ENCODE peak calls at places on chromosomes 7 and 10, in six cellular contexts. A is gastrocnemius medialis, R is astrocyte of the cerebellum, H is BJ, L is psoas muscle, F is fibroblast of lung. N is an unnamed sample.
A peak's percentile ranks its signal among the peaks of the same experiment; 100 is the strongest.

GRCh38 chr7:44275829-44276570 is 49.4 kb downstream of the CAMK2B start:
- DNase-seq in L (peak; percentile 37), R (no peak), H (no peak), F (no peak), A (no peak), N (no peak)

GRCh38 chr7:1889556-1890181 is 219.6 kb downstream of the ELFN1 start:
- DNase-seq in L (no peak), F (peak; percentile 67), H (no peak), R (peak; percentile 57), A (no peak), N (no peak)

GRCh38 chr7:83579740-83580139 is 69.2 kb downstream of the SEMA3E start:
- DNase-seq in R (peak; percentile 11), L (no peak), H (no peak), F (peak; percentile 60), A (no peak), N (no peak)

GRCh38 chr7:45583296-45583695 is 9.1 kb downstream of the ADCY1 start:
- DNase-seq in H (no peak), A (no peak), R (no peak), L (no peak), F (no peak), N (no peak)

GRCh38 chr7:27860800-27861199 is 120.8 kb downstream of the TAX1BP1 start:
- DNase-seq in L (no peak), A (no peak), F (no peak), H (no peak), R (no peak), N (no peak)

GRCh38 chr10:46516660-46517416 is 39.6 kb downstream of the GPRIN2 start:
- DNase-seq in H (peak; percentile 78), R (peak; percentile 48), A (no peak), L (peak; percentile 39), F (peak; percentile 81), N (peak; percentile 56)

GRCh38 chr10:59536151-59536550 is 173.5 kb downstream of the SLC16A9 start:
- DNase-seq in R (peak; percentile 56), H (peak; percentile 7), A (no peak), L (no peak), F (peak; percentile 95), N (peak; percentile 75)

GRCh38 chr10:34628174-34628802 is 186.8 kb downstream of the PARD3 start:
- DNase-seq in L (peak; percentile 67), A (peak; percentile 20), F (peak; percentile 58), R (no peak), H (no peak), N (no peak)

GRCh38 chr7:131122394-131122793 is 205.3 kb upstream of the MKLN1 start:
- DNase-seq in A (no peak), H (no peak), R (no peak), L (no peak), F (no peak), N (no peak)

GRCh38 chr7:121204537-121204936 is 124.3 kb upstream of the WNT16 start:
- DNase-seq in H (peak; percentile 64), F (peak; percentile 40), L (peak; percentile 48), R (peak; percentile 9), A (no peak), N (peak; percentile 63)

GRCh38 chr7:1902231-1902855 is 232.3 kb downstream of the ELFN1 start:
- DNase-seq in F (no peak), H (no peak), A (no peak), L (peak; percentile 40), R (no peak), N (no peak)

GRCh38 chr10:63114031-63114814 is 18.9 kb upstream of the NRBF2 start:
- DNase-seq in R (peak; percentile 55), F (peak; percentile 97), L (peak; percentile 84), H (peak; percentile 70), A (peak; percentile 69), N (no peak)

GRCh38 chr7:136441835-136442234 is 426.6 kb upstream of the CHRM2 start:
- DNase-seq in F (no peak), R (no peak), H (no peak), L (no peak), A (no peak), N (no peak)

GRCh38 chr7:30321089-30321991 is 36.9 kb downstream of the ZNRF2 start:
- DNase-seq in A (no peak), H (no peak), L (no peak), F (peak; percentile 45), R (no peak), N (no peak)

GRCh38 chr7:134174797-134175261 is 47.7 kb downstream of the LRGUK start:
- DNase-seq in F (peak; percentile 87), L (no peak), A (no peak), H (peak; percentile 55), R (peak; percentile 40), N (peak; percentile 69)

GRCh38 chr7:5139998-5140397 is 50.0 kb upstream of the WIPI2 start:
- DNase-seq in A (no peak), H (no peak), F (peak; percentile 11), L (no peak), R (no peak), N (no peak)

GRCh38 chr7:141700848-141701371 is 1.1 kb downstream of the DENND11 start:
- DNase-seq in L (no peak), H (no peak), R (no peak), A (no peak), F (no peak), N (no peak)

GRCh38 chr7:26101471-26102151 is 50.4 kb upstream of the NFE2L3 start:
- DNase-seq in H (no peak), R (no peak), F (no peak), L (peak; percentile 65), A (peak; percentile 11), N (no peak)

GRCh38 chr7:109246330-109247077 is 676.8 kb downstream of the DNAJB9 start:
- DNase-seq in A (no peak), R (peak; percentile 51), H (peak; percentile 32), F (peak; percentile 4), L (no peak), N (peak; percentile 78)

GRCh38 chr10:126917975-126918908 is 13.0 kb downstream of the DOCK1 start:
- DNase-seq in H (no peak), L (no peak), R (no peak), F (no peak), A (no peak), N (no peak)

GRCh38 chr7:113824117-113824823 is 94.5 kb downstream of the PPP1R3A start:
- DNase-seq in L (no peak), H (no peak), F (no peak), R (no peak), A (peak; percentile 3), N (no peak)

GRCh38 chr10:110357252-110357780 is 52.6 kb upstream of the SMNDC1 start:
- DNase-seq in R (peak; percentile 80), L (no peak), H (peak; percentile 78), F (peak; percentile 97), A (no peak), N (peak; percentile 56)

GRCh38 chr10:78860260-78860914 is 208.4 kb upstream of the ZMIZ1 start:
- DNase-seq in F (no peak), A (no peak), H (no peak), L (no peak), R (no peak), N (no peak)

GRCh38 chr7:99383203-99383602 is 8.7 kb downstream of the ARPC1B start:
- DNase-seq in R (no peak), A (no peak), L (no peak), H (no peak), F (no peak), N (no peak)

GRCh38 chr7:99380823-99381663 is 6.5 kb downstream of the ARPC1B start:
- DNase-seq in F (no peak), H (no peak), A (no peak), L (no peak), R (no peak), N (no peak)

GRCh38 chr7:99380032-99380822 is 5.7 kb downstream of the ARPC1B start:
- DNase-seq in L (no peak), H (no peak), R (no peak), F (peak; percentile 25), A (no peak), N (no peak)

GRCh38 chr7:99383791-99384370 is 9.4 kb downstream of the ARPC1B start:
- DNase-seq in A (no peak), L (no peak), R (no peak), H (no peak), F (no peak), N (no peak)

DNA sequence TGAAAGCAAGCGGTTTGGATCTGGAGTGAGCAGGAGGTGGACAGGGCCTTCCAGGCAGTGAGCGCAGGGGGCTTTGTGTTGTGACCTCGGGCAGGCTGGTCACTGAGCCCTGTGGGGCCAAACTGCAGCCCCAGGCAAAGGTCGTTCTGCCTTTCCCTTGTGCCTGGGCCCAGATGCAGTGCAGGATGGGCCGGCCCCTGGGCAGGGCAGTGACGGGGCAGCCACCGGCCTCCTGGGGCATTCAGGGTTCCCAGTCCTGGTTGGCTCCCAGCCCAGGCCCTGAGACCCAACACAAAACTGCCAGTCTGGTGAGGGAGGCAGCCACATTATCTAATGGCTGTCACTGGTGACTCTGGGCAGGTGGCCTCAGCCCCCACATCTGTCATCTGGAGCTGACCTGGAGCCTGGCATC is 7.1 kb downstream of the ARPC1B start:
- DNase-seq in A (no peak), F (no peak), L (no peak), R (no peak), H (no peak), N (no peak)
- H3K4me3 ChIP-seq in A (no peak overlapping the region), F (no peak overlapping the region), L (no peak overlapping the region), R (no peak overlapping the region), H (no peak overlapping the region), N (no peak overlapping the region)

DNA sequence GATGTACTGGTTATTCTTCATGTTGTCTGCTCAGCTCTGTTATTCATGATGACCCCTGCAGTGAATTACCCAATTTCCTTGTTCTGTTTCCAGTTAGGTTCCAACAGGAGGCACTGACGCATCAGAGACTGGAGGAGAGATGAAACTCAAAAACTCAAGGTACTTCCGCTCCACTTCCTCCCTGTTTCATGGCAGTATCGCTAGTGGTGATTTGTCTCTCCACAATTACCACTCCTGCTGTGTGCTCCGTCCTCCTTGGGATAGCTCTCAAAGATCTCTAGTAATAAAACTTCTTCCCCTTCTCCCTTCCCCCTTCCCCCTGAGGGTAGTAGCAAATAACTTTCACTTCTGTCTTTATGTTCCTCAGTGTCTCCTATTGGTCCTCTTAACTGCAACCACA is 107.4 kb upstream of the ABCB5 start:
- DNase-seq in A (no peak), R (peak; percentile 9), F (no peak), H (no peak), L (no peak), N (no peak)
- TF ChIP-seq CTCF in A (no peak), R (peak; percentile 16), F (no peak), H (no peak), L (no peak), N (no peak)

GRCh38 chr7:142750321-142750938 is 1.2 kb downstream of the PRSS1 start:
- DNase-seq in F (no peak), L (no peak), A (no peak), H (no peak), R (no peak), N (no peak)
- H3K4me3 ChIP-seq in F (no peak overlapping the region), L (no peak overlapping the region), A (no peak overlapping the region), H (no peak overlapping the region), R (no peak overlapping the region), N (no peak overlapping the region)

DNA sequence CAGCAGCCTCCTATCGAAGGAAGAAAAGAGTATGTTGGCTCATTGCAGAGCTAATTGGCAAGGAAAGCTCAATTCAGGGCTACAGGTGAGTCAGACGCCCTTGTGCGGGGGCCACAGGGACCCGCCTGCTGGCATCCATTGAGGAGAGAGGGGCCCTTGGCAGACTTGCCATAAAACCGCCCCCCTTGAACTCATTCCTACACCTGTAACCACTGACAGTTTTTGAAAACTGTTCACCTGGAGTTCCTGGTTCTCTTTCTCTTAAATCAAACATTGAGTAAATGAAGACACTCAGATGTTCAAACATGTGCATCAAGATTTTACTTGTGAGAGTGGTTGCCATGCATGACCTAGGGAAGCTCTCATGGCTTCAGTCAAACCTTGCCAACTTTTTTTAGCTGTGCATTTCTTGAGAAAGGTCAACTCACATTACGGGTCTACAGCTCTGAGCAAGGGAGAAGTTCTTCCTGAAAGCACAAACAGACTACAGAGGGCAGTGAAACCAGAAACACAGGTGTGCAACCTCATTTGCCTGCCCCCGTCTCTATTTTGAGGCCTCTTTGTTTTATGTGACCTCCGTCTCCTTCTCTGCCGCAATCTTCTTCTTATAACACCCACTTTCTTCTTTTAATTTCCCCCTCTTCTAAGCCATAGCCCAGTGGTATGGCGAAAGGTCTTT is 87.8 kb downstream of the TBXAS1 start:
- DNase-seq in R (no peak), L (no peak), A (no peak), F (peak; percentile 21), H (no peak), N (no peak)
- TF ChIP-seq CTCF in R (no peak), L (no peak), A (no peak), F (no peak), H (no peak), N (no peak)

N was measured in HFF-Myc.